ENCODE peak calls at places on chromosome 7, in seven cellular contexts. R is NCI-H1930; E is mesothelial cell of epicardium; Q is activated T-helper 1 cell treated with anti-CD3 and anti-CD28 coated beads, Interleukin-2, amount 50 U/mL, for 16 hours; N is stimulated activated CD4-positive, alpha-beta T cell treated with anti-CD3 and anti-CD28 coated beads, Interleukin-1b, Interleukin-23, amount 100 ng/mL, for 1 hour; V is NCI-H345; J is fibroblast of lung. G is an unnamed sample.

GRCh38 chr7:2527505-2528464 is 8.2 kb downstream of the LFNG start:
- DNase-seq in N (no peak), V (peak; percentile 89), Q (no peak), J (peak; percentile 82), E (no peak), R (no peak), G (peak; percentile 80)

GRCh38 chr7:101179780-101180755 is at the start of gene NAT16:
- DNase-seq in J (no peak), N (no peak), R (no peak), Q (no peak), V (no peak), E (no peak), G (no peak)

GRCh38 chr7:133253522-133253882 is 624 bp downstream of the EXOC4 start:
- DNase-seq in N (no peak), Q (no peak), V (peak; percentile 13), J (peak; percentile 15), E (no peak), R (no peak), G (no peak)

GRCh38 chr7:31307941-31308340 is 32.6 kb downstream of the NEUROD6 start:
- DNase-seq in R (no peak), Q (no peak), J (no peak), V (no peak), E (no peak), N (no peak), G (no peak)

GRCh38 chr7:91326516-91327209 is 62.4 kb downstream of the FZD1 start:
- DNase-seq in J (no peak), V (no peak), Q (no peak), E (no peak), N (no peak), R (no peak), G (no peak)

GRCh38 chr7:26533163-26533562 is 241.5 kb downstream of the SNX10 start:
- DNase-seq in R (no peak), N (no peak), J (no peak), Q (no peak), E (no peak), V (no peak), G (no peak)

GRCh38 chr7:40507166-40507565 is 372.4 kb downstream of the SUGCT start:
- DNase-seq in R (no peak), Q (no peak), J (no peak), V (no peak), N (no peak), E (no peak), G (no peak)

GRCh38 chr7:90951986-90952648 is 312.1 kb upstream of the FZD1 start:
- DNase-seq in V (no peak), R (no peak), J (no peak), E (no peak), N (no peak), Q (no peak), G (no peak)

GRCh38 chr7:80918406-80918805 is 445 bp downstream of the SEMA3C start:
- DNase-seq in V (no peak), R (no peak), J (no peak), N (no peak), Q (no peak), E (no peak), G (no peak)

GRCh38 chr7:115088938-115089337 is 167.0 kb downstream of the MDFIC start:
- DNase-seq in R (no peak), Q (no peak), N (no peak), V (no peak), J (no peak), E (no peak), G (no peak)

GRCh38 chr7:47698386-47698785 is 116.5 kb upstream of the TNS3 start:
- DNase-seq in R (no peak), Q (no peak), N (no peak), E (no peak), V (no peak), J (no peak), G (no peak)

GRCh38 chr7:143284591-143285453 is at the start of gene TMEM139:
- DNase-seq in J (no peak), Q (no peak), E (peak; percentile 44), V (no peak), R (no peak), N (no peak), G (no peak)

GRCh38 chr7:89798599-89798996 is 355.7 kb upstream of the STEAP1 start:
- DNase-seq in Q (no peak), E (no peak), N (no peak), R (no peak), J (no peak), V (no peak), G (no peak)

GRCh38 chr7:117775826-117776623 is 97.2 kb downstream of the CTTNBP2 start:
- DNase-seq in V (no peak), Q (no peak), E (no peak), R (no peak), N (no peak), J (no peak), G (no peak)

GRCh38 chr7:1936006-1936310 is 265.9 kb downstream of the ELFN1 start:
- DNase-seq in R (no peak), N (no peak), Q (no peak), J (no peak), E (no peak), V (no peak), G (no peak)

GRCh38 chr7:43244782-43245181 is 132.3 kb downstream of the HECW1 start:
- DNase-seq in Q (no peak), E (no peak), V (no peak), N (no peak), J (no peak), R (no peak), G (no peak)

GRCh38 chr7:90473819-90474218 is 4.4 kb downstream of the PTTG1IP2 start:
- DNase-seq in V (no peak), E (no peak), J (peak; percentile 33), N (no peak), Q (no peak), R (no peak), G (no peak)

GRCh38 chr7:10412426-10413019 is 561.1 kb upstream of the PHF14 start:
- DNase-seq in V (peak; percentile 50), R (no peak), N (no peak), J (peak; percentile 12), Q (no peak), E (no peak), G (peak; percentile 2)

GRCh38 chr7:156504687-156505545 is 135.7 kb upstream of the RNF32 start:
- DNase-seq in Q (no peak), E (no peak), J (no peak), N (no peak), R (no peak), V (no peak), G (no peak)

GRCh38 chr7:6160191-6160623 is 112.2 kb downstream of the CYTH3 start:
- DNase-seq in N (no peak), J (peak; percentile 58), E (peak; percentile 70), V (no peak), Q (no peak), R (no peak), G (peak; percentile 92)

GRCh38 chr7:148630078-148630477 is 39.5 kb downstream of the C7orf33 start:
- DNase-seq in V (no peak), E (no peak), N (no peak), Q (no peak), J (no peak), R (no peak), G (no peak)

GRCh38 chr7:22444181-22444966 is 55.6 kb downstream of the STEAP1B start:
- DNase-seq in J (peak; percentile 32), Q (no peak), R (no peak), V (peak; percentile 69), E (no peak), N (no peak), G (no peak)

GRCh38 chr7:30996883-30997282 is 33.1 kb downstream of the GHRHR start:
- DNase-seq in R (no peak), Q (no peak), J (no peak), V (no peak), E (no peak), N (no peak), G (no peak)

GRCh38 chr7:114084381-114085312 is 165.8 kb upstream of the PPP1R3A start:
- DNase-seq in E (peak; percentile 59), R (no peak), J (peak; percentile 37), Q (no peak), N (no peak), V (peak; percentile 28), G (no peak)

GRCh38 chr7:13897825-13898224 is 91.6 kb downstream of the ETV1 start:
- DNase-seq in V (no peak), N (no peak), Q (no peak), R (no peak), E (no peak), J (no peak), G (no peak)

GRCh38 chr7:45874408-45875131 is 1.7 kb upstream of the CCDC201 start:
- DNase-seq in J (peak; percentile 94), Q (no peak), E (no peak), N (no peak), R (no peak), V (no peak), G (peak; percentile 77)